ENCODE peak calls at places on chromosomes 7 and 10, in five cellular contexts. C is activated CD4-positive, alpha-beta T cell treated with anti-CD3 and anti-CD28 coated beads, Interleukin-2, amount 50 U/mL, for 24 hours; W is iPS DF 6.9; V is NCI-H2029 treated with DMSO at 0.1 percent for 48 hours; B is NCI-H748 treated with DMSO at 0.1 percent for 48 hours. K is an unnamed sample.

GRCh38 chr10:12587408-12587807 is 238.1 kb downstream of the CAMK1D start:
- DNase-seq in W (no peak), C (no peak), V (no peak), B (no peak), K (no peak)

GRCh38 chr10:121668336-121669009 is 70.2 kb upstream of the FGFR2 start:
- DNase-seq in V (no peak), C (no peak), B (no peak), W (peak; percentile 37), K (peak; percentile 58)

GRCh38 chr10:23702977-23703414 is 264.1 kb downstream of the OTUD1 start:
- DNase-seq in C (no peak), W (peak; percentile 79), V (peak; percentile 22), B (peak; percentile 34), K (peak; percentile 52)

GRCh38 chr7:114649689-114650088 is 235.1 kb downstream of the FOXP2 start:
- DNase-seq in W (no peak), B (no peak), V (no peak), C (no peak), K (no peak)

GRCh38 chr10:102408728-102409603 is 9.6 kb downstream of the PSD start:
- DNase-seq in B (no peak), W (no peak), V (no peak), C (no peak), K (peak; percentile 47)

GRCh38 chr7:15130666-15131541 is 228.4 kb upstream of the DGKB start:
- DNase-seq in W (no peak), B (no peak), C (no peak), V (no peak), K (no peak)

GRCh38 chr10:15775513-15775912 is 55.8 kb upstream of the ITGA8 start:
- DNase-seq in B (no peak), V (no peak), W (no peak), C (no peak), K (no peak)

GRCh38 chr7:54091322-54091721 is 450.9 kb upstream of the VSTM2A start:
- DNase-seq in V (no peak), W (no peak), C (no peak), B (no peak), K (no peak)

GRCh38 chr10:56823849-56824248 is 462.8 kb upstream of the ZWINT start:
- DNase-seq in C (no peak), V (no peak), W (peak; percentile 29), B (no peak), K (no peak)

GRCh38 chr7:39816462-39817065 is 133.5 kb upstream of the CDK13 start:
- DNase-seq in W (no peak), V (no peak), C (no peak), B (no peak), K (no peak)

GRCh38 chr7:16916111-16916639 is 34.4 kb upstream of the AGR3 start:
- DNase-seq in C (no peak), B (no peak), W (no peak), V (no peak), K (no peak)

GRCh38 chr10:66917104-66917503 is 8.7 kb upstream of the LRRTM3 start:
- DNase-seq in B (no peak), W (no peak), V (no peak), C (no peak), K (no peak)

GRCh38 chr10:32160866-32161265 is 104.6 kb upstream of the KIF5B start:
- DNase-seq in V (no peak), W (no peak), B (no peak), C (no peak), K (no peak)

GRCh38 chr10:14583252-14583651 is 191.4 kb downstream of the FAM107B start:
- DNase-seq in V (no peak), B (no peak), C (no peak), W (no peak), K (no peak)

K was measured in lower lobe of right lung.